ENCODE peak calls at places on chromosomes 16 and 17, in ten cellular contexts. One of them, this sample, is unnamed.

GRCh38 chr16:69566437-69567030 is 768 bp downstream of the NFAT5 start:
- DNase-seq in GM06990: peak
- DNase-seq in spleen: peak
- DNase-seq in activated naive CD8-positive, alpha-beta T cell treated with anti-CD3 and anti-CD28 coated beads, Interleukin-2, amount 50 U/mL, for 24 hours: peak
- DNase-seq in substantia nigra: no peak
- DNase-seq in T-helper 1 cell: no peak
- DNase-seq in cerebellum: peak
- DNase-seq in memory B cell: peak
- DNase-seq in NCI-H748 treated with DMSO at 0.1 percent for 48 hours: no peak
- DNase-seq in bronchial epithelial cell: peak
- DNase-seq in this sample: peak

GRCh38 chr17:81030726-81031570 is 4.0 kb upstream of the BAIAP2 start:
- DNase-seq in GM06990: no peak
- DNase-seq in spleen: peak
- DNase-seq in activated naive CD8-positive, alpha-beta T cell treated with anti-CD3 and anti-CD28 coated beads, Interleukin-2, amount 50 U/mL, for 24 hours: no peak
- DNase-seq in substantia nigra: no peak
- DNase-seq in T-helper 1 cell: no peak
- DNase-seq in cerebellum: no peak
- DNase-seq in memory B cell: no peak
- DNase-seq in NCI-H748 treated with DMSO at 0.1 percent for 48 hours: no peak
- DNase-seq in bronchial epithelial cell: no peak
- DNase-seq in this sample: no peak

GRCh38 chr16:3546990-3547682 is 30.1 kb downstream of the NLRC3 start:
- DNase-seq in GM06990: no peak
- DNase-seq in spleen: no peak
- DNase-seq in activated naive CD8-positive, alpha-beta T cell treated with anti-CD3 and anti-CD28 coated beads, Interleukin-2, amount 50 U/mL, for 24 hours: no peak
- DNase-seq in substantia nigra: no peak
- DNase-seq in T-helper 1 cell: no peak
- DNase-seq in cerebellum: no peak
- DNase-seq in memory B cell: no peak
- DNase-seq in NCI-H748 treated with DMSO at 0.1 percent for 48 hours: no peak
- DNase-seq in bronchial epithelial cell: no peak
- DNase-seq in this sample: no peak

GRCh38 chr17:82241183-82241925 is 12.5 kb downstream of the SLC16A3 start:
- DNase-seq in GM06990: peak
- DNase-seq in spleen: peak
- DNase-seq in activated naive CD8-positive, alpha-beta T cell treated with anti-CD3 and anti-CD28 coated beads, Interleukin-2, amount 50 U/mL, for 24 hours: peak
- DNase-seq in substantia nigra: peak
- DNase-seq in T-helper 1 cell: no peak
- DNase-seq in cerebellum: peak
- DNase-seq in memory B cell: no peak
- DNase-seq in NCI-H748 treated with DMSO at 0.1 percent for 48 hours: no peak
- DNase-seq in bronchial epithelial cell: peak
- DNase-seq in this sample: peak

GRCh38 chr16:50741225-50741807 is 570 bp upstream of the CYLD start:
- DNase-seq in GM06990: no peak
- DNase-seq in spleen: no peak
- DNase-seq in activated naive CD8-positive, alpha-beta T cell treated with anti-CD3 and anti-CD28 coated beads, Interleukin-2, amount 50 U/mL, for 24 hours: no peak
- DNase-seq in substantia nigra: no peak
- DNase-seq in T-helper 1 cell: no peak
- DNase-seq in cerebellum: peak
- DNase-seq in memory B cell: no peak
- DNase-seq in NCI-H748 treated with DMSO at 0.1 percent for 48 hours: no peak
- DNase-seq in bronchial epithelial cell: peak
- DNase-seq in this sample: no peak

GRCh38 chr16:74288065-74288464 is 8.5 kb upstream of the PSMD7 start:
- DNase-seq in GM06990: no peak
- DNase-seq in spleen: no peak
- DNase-seq in activated naive CD8-positive, alpha-beta T cell treated with anti-CD3 and anti-CD28 coated beads, Interleukin-2, amount 50 U/mL, for 24 hours: no peak
- DNase-seq in substantia nigra: no peak
- DNase-seq in T-helper 1 cell: no peak
- DNase-seq in cerebellum: no peak
- DNase-seq in memory B cell: no peak
- DNase-seq in NCI-H748 treated with DMSO at 0.1 percent for 48 hours: no peak
- DNase-seq in bronchial epithelial cell: no peak
- DNase-seq in this sample: no peak

GRCh38 chr17:60354223-60354622 is 37.7 kb downstream of the USP32 start:
- DNase-seq in GM06990: no peak
- DNase-seq in spleen: no peak
- DNase-seq in activated naive CD8-positive, alpha-beta T cell treated with anti-CD3 and anti-CD28 coated beads, Interleukin-2, amount 50 U/mL, for 24 hours: no peak
- DNase-seq in substantia nigra: no peak
- DNase-seq in T-helper 1 cell: no peak
- DNase-seq in cerebellum: no peak
- DNase-seq in memory B cell: no peak
- DNase-seq in NCI-H748 treated with DMSO at 0.1 percent for 48 hours: no peak
- DNase-seq in bronchial epithelial cell: peak
- DNase-seq in this sample: peak

GRCh38 chr16:73032548-73033270 is 15.2 kb downstream of the ZFHX3 start:
- DNase-seq in GM06990: peak
- DNase-seq in spleen: no peak
- DNase-seq in activated naive CD8-positive, alpha-beta T cell treated with anti-CD3 and anti-CD28 coated beads, Interleukin-2, amount 50 U/mL, for 24 hours: no peak
- DNase-seq in substantia nigra: no peak
- DNase-seq in T-helper 1 cell: no peak
- DNase-seq in cerebellum: no peak
- DNase-seq in memory B cell: no peak
- DNase-seq in NCI-H748 treated with DMSO at 0.1 percent for 48 hours: no peak
- DNase-seq in bronchial epithelial cell: no peak
- DNase-seq in this sample: no peak

GRCh38 chr16:1311212-1311737 is 1.8 kb downstream of the UBE2I start:
- DNase-seq in GM06990: no peak
- DNase-seq in spleen: peak
- DNase-seq in activated naive CD8-positive, alpha-beta T cell treated with anti-CD3 and anti-CD28 coated beads, Interleukin-2, amount 50 U/mL, for 24 hours: no peak
- DNase-seq in substantia nigra: no peak
- DNase-seq in T-helper 1 cell: no peak
- DNase-seq in cerebellum: no peak
- DNase-seq in memory B cell: no peak
- DNase-seq in NCI-H748 treated with DMSO at 0.1 percent for 48 hours: no peak
- DNase-seq in bronchial epithelial cell: no peak
- DNase-seq in this sample: no peak

GRCh38 chr17:32523017-32523680 is 36.4 kb downstream of the CDK5R1 start:
- DNase-seq in GM06990: peak
- DNase-seq in spleen: no peak
- DNase-seq in activated naive CD8-positive, alpha-beta T cell treated with anti-CD3 and anti-CD28 coated beads, Interleukin-2, amount 50 U/mL, for 24 hours: peak
- DNase-seq in substantia nigra: no peak
- DNase-seq in T-helper 1 cell: no peak
- DNase-seq in cerebellum: no peak
- DNase-seq in memory B cell: peak
- DNase-seq in NCI-H748 treated with DMSO at 0.1 percent for 48 hours: no peak
- DNase-seq in bronchial epithelial cell: no peak
- DNase-seq in this sample: no peak

GRCh38 chr17:72691601-72692000 is 400.9 kb downstream of the SLC39A11 start:
- DNase-seq in GM06990: no peak
- DNase-seq in spleen: no peak
- DNase-seq in activated naive CD8-positive, alpha-beta T cell treated with anti-CD3 and anti-CD28 coated beads, Interleukin-2, amount 50 U/mL, for 24 hours: no peak
- DNase-seq in substantia nigra: no peak
- DNase-seq in T-helper 1 cell: no peak
- DNase-seq in cerebellum: no peak
- DNase-seq in memory B cell: no peak
- DNase-seq in NCI-H748 treated with DMSO at 0.1 percent for 48 hours: no peak
- DNase-seq in bronchial epithelial cell: peak
- DNase-seq in this sample: peak

GRCh38 chr17:2195729-2196128 is 107.9 kb downstream of the SMG6 start:
- DNase-seq in GM06990: no peak
- DNase-seq in spleen: no peak
- DNase-seq in activated naive CD8-positive, alpha-beta T cell treated with anti-CD3 and anti-CD28 coated beads, Interleukin-2, amount 50 U/mL, for 24 hours: peak
- DNase-seq in substantia nigra: no peak
- DNase-seq in T-helper 1 cell: no peak
- DNase-seq in cerebellum: no peak
- DNase-seq in memory B cell: no peak
- DNase-seq in NCI-H748 treated with DMSO at 0.1 percent for 48 hours: no peak
- DNase-seq in bronchial epithelial cell: peak
- DNase-seq in this sample: no peak

GRCh38 chr17:39244600-39245570 is 19.1 kb upstream of the STAC2 start:
- DNase-seq in GM06990: peak
- DNase-seq in spleen: peak
- DNase-seq in activated naive CD8-positive, alpha-beta T cell treated with anti-CD3 and anti-CD28 coated beads, Interleukin-2, amount 50 U/mL, for 24 hours: peak
- DNase-seq in substantia nigra: peak
- DNase-seq in T-helper 1 cell: peak
- DNase-seq in cerebellum: peak
- DNase-seq in memory B cell: peak
- DNase-seq in NCI-H748 treated with DMSO at 0.1 percent for 48 hours: peak
- DNase-seq in bronchial epithelial cell: peak
- DNase-seq in this sample: peak

GRCh38 chr16:69865701-69866100 is 85.4 kb upstream of the CLEC18A start:
- DNase-seq in GM06990: no peak
- DNase-seq in spleen: no peak
- DNase-seq in activated naive CD8-positive, alpha-beta T cell treated with anti-CD3 and anti-CD28 coated beads, Interleukin-2, amount 50 U/mL, for 24 hours: no peak
- DNase-seq in substantia nigra: no peak
- DNase-seq in T-helper 1 cell: no peak
- DNase-seq in cerebellum: no peak
- DNase-seq in memory B cell: no peak
- DNase-seq in NCI-H748 treated with DMSO at 0.1 percent for 48 hours: no peak
- DNase-seq in bronchial epithelial cell: no peak
- DNase-seq in this sample: no peak

GRCh38 chr17:15351487-15351840 is 10.1 kb upstream of the TEKT3 start:
- DNase-seq in GM06990: no peak
- DNase-seq in spleen: no peak
- DNase-seq in activated naive CD8-positive, alpha-beta T cell treated with anti-CD3 and anti-CD28 coated beads, Interleukin-2, amount 50 U/mL, for 24 hours: no peak
- DNase-seq in substantia nigra: no peak
- DNase-seq in T-helper 1 cell: no peak
- DNase-seq in cerebellum: no peak
- DNase-seq in memory B cell: no peak
- DNase-seq in NCI-H748 treated with DMSO at 0.1 percent for 48 hours: no peak
- DNase-seq in bronchial epithelial cell: no peak
- DNase-seq in this sample: no peak

GRCh38 chr16:70685061-70685937 is 554 bp downstream of the MTSS2 start:
- DNase-seq in GM06990: no peak
- DNase-seq in spleen: peak
- DNase-seq in activated naive CD8-positive, alpha-beta T cell treated with anti-CD3 and anti-CD28 coated beads, Interleukin-2, amount 50 U/mL, for 24 hours: peak
- DNase-seq in substantia nigra: no peak
- DNase-seq in T-helper 1 cell: no peak
- DNase-seq in cerebellum: no peak
- DNase-seq in memory B cell: no peak
- DNase-seq in NCI-H748 treated with DMSO at 0.1 percent for 48 hours: no peak
- DNase-seq in bronchial epithelial cell: no peak
- DNase-seq in this sample: no peak

GRCh38 chr17:69743091-69743490 is 328.6 kb downstream of the MAP2K6 start:
- DNase-seq in GM06990: no peak
- DNase-seq in spleen: no peak
- DNase-seq in activated naive CD8-positive, alpha-beta T cell treated with anti-CD3 and anti-CD28 coated beads, Interleukin-2, amount 50 U/mL, for 24 hours: no peak
- DNase-seq in substantia nigra: no peak
- DNase-seq in T-helper 1 cell: no peak
- DNase-seq in cerebellum: no peak
- DNase-seq in memory B cell: no peak
- DNase-seq in NCI-H748 treated with DMSO at 0.1 percent for 48 hours: no peak
- DNase-seq in bronchial epithelial cell: peak
- DNase-seq in this sample: no peak

GRCh38 chr16:100989-101388 is 23.0 kb downstream of the MPG start:
- DNase-seq in GM06990: no peak
- DNase-seq in spleen: peak
- DNase-seq in activated naive CD8-positive, alpha-beta T cell treated with anti-CD3 and anti-CD28 coated beads, Interleukin-2, amount 50 U/mL, for 24 hours: no peak
- DNase-seq in substantia nigra: no peak
- DNase-seq in T-helper 1 cell: no peak
- DNase-seq in cerebellum: no peak
- DNase-seq in memory B cell: no peak
- DNase-seq in NCI-H748 treated with DMSO at 0.1 percent for 48 hours: no peak
- DNase-seq in bronchial epithelial cell: no peak
- DNase-seq in this sample: no peak

GRCh38 chr16:46822270-46822669 is 8.7 kb downstream of the C16orf87 start:
- DNase-seq in GM06990: peak
- DNase-seq in spleen: no peak
- DNase-seq in activated naive CD8-positive, alpha-beta T cell treated with anti-CD3 and anti-CD28 coated beads, Interleukin-2, amount 50 U/mL, for 24 hours: no peak
- DNase-seq in substantia nigra: no peak
- DNase-seq in T-helper 1 cell: no peak
- DNase-seq in cerebellum: no peak
- DNase-seq in memory B cell: no peak
- DNase-seq in NCI-H748 treated with DMSO at 0.1 percent for 48 hours: no peak
- DNase-seq in bronchial epithelial cell: no peak
- DNase-seq in this sample: no peak

GRCh38 chr17:58403312-58403711 is 14.0 kb downstream of the RNF43 start:
- DNase-seq in GM06990: no peak
- DNase-seq in spleen: no peak
- DNase-seq in activated naive CD8-positive, alpha-beta T cell treated with anti-CD3 and anti-CD28 coated beads, Interleukin-2, amount 50 U/mL, for 24 hours: no peak
- DNase-seq in substantia nigra: no peak
- DNase-seq in T-helper 1 cell: no peak
- DNase-seq in cerebellum: no peak
- DNase-seq in memory B cell: no peak
- DNase-seq in NCI-H748 treated with DMSO at 0.1 percent for 48 hours: no peak
- DNase-seq in bronchial epithelial cell: peak
- DNase-seq in this sample: no peak

GRCh38 chr17:34656801-34657200 is 77.4 kb downstream of the TMEM132E start:
- DNase-seq in GM06990: no peak
- DNase-seq in spleen: no peak
- DNase-seq in activated naive CD8-positive, alpha-beta T cell treated with anti-CD3 and anti-CD28 coated beads, Interleukin-2, amount 50 U/mL, for 24 hours: no peak
- DNase-seq in substantia nigra: no peak
- DNase-seq in T-helper 1 cell: no peak
- DNase-seq in cerebellum: no peak
- DNase-seq in memory B cell: no peak
- DNase-seq in NCI-H748 treated with DMSO at 0.1 percent for 48 hours: no peak
- DNase-seq in bronchial epithelial cell: no peak
- DNase-seq in this sample: no peak

GRCh38 chr17:62727916-62728672 is 80.0 kb downstream of the MARCHF10 start:
- DNase-seq in GM06990: no peak
- DNase-seq in spleen: no peak
- DNase-seq in activated naive CD8-positive, alpha-beta T cell treated with anti-CD3 and anti-CD28 coated beads, Interleukin-2, amount 50 U/mL, for 24 hours: no peak
- DNase-seq in substantia nigra: no peak
- DNase-seq in T-helper 1 cell: no peak
- DNase-seq in cerebellum: no peak
- DNase-seq in memory B cell: no peak
- DNase-seq in NCI-H748 treated with DMSO at 0.1 percent for 48 hours: no peak
- DNase-seq in bronchial epithelial cell: no peak
- DNase-seq in this sample: no peak

GRCh38 chr17:53462393-53462811 is 360.3 kb upstream of the KIF2B start:
- DNase-seq in GM06990: no peak
- DNase-seq in spleen: no peak
- DNase-seq in activated naive CD8-positive, alpha-beta T cell treated with anti-CD3 and anti-CD28 coated beads, Interleukin-2, amount 50 U/mL, for 24 hours: no peak
- DNase-seq in substantia nigra: no peak
- DNase-seq in T-helper 1 cell: no peak
- DNase-seq in cerebellum: no peak
- DNase-seq in memory B cell: no peak
- DNase-seq in NCI-H748 treated with DMSO at 0.1 percent for 48 hours: no peak
- DNase-seq in bronchial epithelial cell: peak
- DNase-seq in this sample: no peak

GRCh38 chr17:44914148-44914547 is 1.2 kb downstream of the GFAP start:
- DNase-seq in GM06990: no peak
- DNase-seq in spleen: peak
- DNase-seq in activated naive CD8-positive, alpha-beta T cell treated with anti-CD3 and anti-CD28 coated beads, Interleukin-2, amount 50 U/mL, for 24 hours: no peak
- DNase-seq in substantia nigra: no peak
- DNase-seq in T-helper 1 cell: no peak
- DNase-seq in cerebellum: no peak
- DNase-seq in memory B cell: no peak
- DNase-seq in NCI-H748 treated with DMSO at 0.1 percent for 48 hours: no peak
- DNase-seq in bronchial epithelial cell: no peak
- DNase-seq in this sample: no peak

GRCh38 chr17:80002690-80003490 is 32.8 kb downstream of the TBC1D16 start:
- DNase-seq in GM06990: no peak
- DNase-seq in spleen: no peak
- DNase-seq in activated naive CD8-positive, alpha-beta T cell treated with anti-CD3 and anti-CD28 coated beads, Interleukin-2, amount 50 U/mL, for 24 hours: no peak
- DNase-seq in substantia nigra: no peak
- DNase-seq in T-helper 1 cell: no peak
- DNase-seq in cerebellum: no peak
- DNase-seq in memory B cell: no peak
- DNase-seq in NCI-H748 treated with DMSO at 0.1 percent for 48 hours: no peak
- DNase-seq in bronchial epithelial cell: no peak
- DNase-seq in this sample: no peak